ENCODE peak calls at places on chromosomes 7 and 10, in five cellular contexts. One of them, this sample, is unnamed. For H3K4me1, the result is how much of the 10 kb centered on the place peaks cover.

GRCh38 chr7:149823631-149824199 is 14.5 kb upstream of the ZNF862 start:
- DNase-seq in heart right ventricle: no peak
- DNase-seq in heart left ventricle: peak
- DNase-seq in vagina: no peak
- DNase-seq in upper lobe of right lung: peak
- DNase-seq in this sample: no peak

GRCh38 chr7:119341822-119342221 is 931.2 kb upstream of the KCND2 start:
- DNase-seq in heart right ventricle: no peak
- DNase-seq in heart left ventricle: no peak
- DNase-seq in vagina: no peak
- DNase-seq in upper lobe of right lung: no peak
- DNase-seq in this sample: no peak

GRCh38 chr7:24457215-24457549 is 116.1 kb upstream of the PALS2 start:
- DNase-seq in heart right ventricle: no peak
- DNase-seq in heart left ventricle: no peak
- DNase-seq in vagina: no peak
- DNase-seq in upper lobe of right lung: no peak
- DNase-seq in this sample: no peak

GRCh38 chr7:24368161-24368560 is 84.2 kb downstream of the NPY start:
- DNase-seq in heart right ventricle: no peak
- DNase-seq in heart left ventricle: no peak
- DNase-seq in vagina: no peak
- DNase-seq in upper lobe of right lung: no peak
- DNase-seq in this sample: no peak

GRCh38 chr10:94673614-94674321 is 9.8 kb upstream of the CYP2C18 start:
- DNase-seq in heart right ventricle: no peak
- DNase-seq in heart left ventricle: no peak
- DNase-seq in vagina: no peak
- DNase-seq in upper lobe of right lung: no peak
- DNase-seq in this sample: no peak

GRCh38 chr10:106957825-106958581 is 206.5 kb downstream of the SORCS1 start:
- DNase-seq in heart right ventricle: no peak
- DNase-seq in heart left ventricle: no peak
- DNase-seq in vagina: no peak
- DNase-seq in upper lobe of right lung: no peak
- DNase-seq in this sample: no peak

GRCh38 chr7:149855368-149856305 is 17.5 kb downstream of the ZNF862 start:
- DNase-seq in heart right ventricle: no peak
- DNase-seq in heart left ventricle: no peak
- DNase-seq in vagina: no peak
- DNase-seq in upper lobe of right lung: no peak
- DNase-seq in this sample: peak

GRCh38 chr10:96987842-96988175 is 155.7 kb downstream of the LCOR start:
- DNase-seq in heart right ventricle: no peak
- DNase-seq in heart left ventricle: no peak
- DNase-seq in vagina: no peak
- DNase-seq in upper lobe of right lung: no peak
- DNase-seq in this sample: no peak

GRCh38 chr7:66505531-66506451 is 122.9 kb upstream of the KCTD7 start:
- DNase-seq in heart right ventricle: no peak
- DNase-seq in heart left ventricle: peak
- DNase-seq in vagina: no peak
- DNase-seq in upper lobe of right lung: no peak
- DNase-seq in this sample: no peak

GRCh38 chr10:22017283-22018020 is 13.9 kb upstream of the DNAJC1 start:
- DNase-seq in heart right ventricle: no peak
- DNase-seq in heart left ventricle: no peak
- DNase-seq in vagina: no peak
- DNase-seq in upper lobe of right lung: no peak
- DNase-seq in this sample: no peak

GRCh38 chr7:54811016-54811924 is 52.3 kb upstream of the SEC61G start:
- DNase-seq in heart right ventricle: no peak
- DNase-seq in heart left ventricle: no peak
- DNase-seq in vagina: no peak
- DNase-seq in upper lobe of right lung: no peak
- DNase-seq in this sample: peak

GRCh38 chr7:43590862-43591550 is 8.1 kb downstream of the STK17A start:
- DNase-seq in heart right ventricle: no peak
- DNase-seq in heart left ventricle: no peak
- DNase-seq in vagina: no peak
- DNase-seq in upper lobe of right lung: no peak
- DNase-seq in this sample: no peak
- H3K4me1 ChIP-seq in heart right ventricle: under half
- H3K4me1 ChIP-seq in heart left ventricle: under half
- H3K4me1 ChIP-seq in vagina: under half
- H3K4me1 ChIP-seq in upper lobe of right lung: under half
- H3K4me1 ChIP-seq in this sample: under half

GRCh38 chr7:83559887-83560286 is 89.1 kb downstream of the SEMA3E start:
- DNase-seq in heart right ventricle: no peak
- DNase-seq in heart left ventricle: no peak
- DNase-seq in vagina: no peak
- DNase-seq in upper lobe of right lung: no peak
- DNase-seq in this sample: no peak

GRCh38 chr7:83562289-83562688 is 86.7 kb downstream of the SEMA3E start:
- DNase-seq in heart right ventricle: no peak
- DNase-seq in heart left ventricle: no peak
- DNase-seq in vagina: no peak
- DNase-seq in upper lobe of right lung: no peak
- DNase-seq in this sample: no peak

GRCh38 chr7:83562960-83563359 is 86.0 kb downstream of the SEMA3E start:
- DNase-seq in heart right ventricle: no peak
- DNase-seq in heart left ventricle: no peak
- DNase-seq in vagina: no peak
- DNase-seq in upper lobe of right lung: no peak
- DNase-seq in this sample: no peak
- H3K4me3 ChIP-seq in heart right ventricle: no peak
- H3K4me3 ChIP-seq in heart left ventricle: no peak
- H3K4me3 ChIP-seq in vagina: no peak
- H3K4me3 ChIP-seq in upper lobe of right lung: no peak
- H3K4me3 ChIP-seq in this sample: no peak

GRCh38 chr10:29595146-29595545 is 39.6 kb downstream of the SVIL start:
- DNase-seq in heart right ventricle: no peak
- DNase-seq in heart left ventricle: no peak
- DNase-seq in vagina: no peak
- DNase-seq in upper lobe of right lung: no peak
- DNase-seq in this sample: no peak

GRCh38 chr10:29600067-29600466 is 34.7 kb downstream of the SVIL start:
- DNase-seq in heart right ventricle: no peak
- DNase-seq in heart left ventricle: no peak
- DNase-seq in vagina: peak
- DNase-seq in upper lobe of right lung: no peak
- DNase-seq in this sample: peak

GRCh38 chr10:29598861-29599311 is 35.9 kb downstream of the SVIL start:
- DNase-seq in heart right ventricle: no peak
- DNase-seq in heart left ventricle: no peak
- DNase-seq in vagina: peak
- DNase-seq in upper lobe of right lung: no peak
- DNase-seq in this sample: no peak

GRCh38 chr10:29595636-29596225 is 39.0 kb downstream of the SVIL start:
- DNase-seq in heart right ventricle: no peak
- DNase-seq in heart left ventricle: no peak
- DNase-seq in vagina: peak
- DNase-seq in upper lobe of right lung: no peak
- DNase-seq in this sample: peak

DNA sequence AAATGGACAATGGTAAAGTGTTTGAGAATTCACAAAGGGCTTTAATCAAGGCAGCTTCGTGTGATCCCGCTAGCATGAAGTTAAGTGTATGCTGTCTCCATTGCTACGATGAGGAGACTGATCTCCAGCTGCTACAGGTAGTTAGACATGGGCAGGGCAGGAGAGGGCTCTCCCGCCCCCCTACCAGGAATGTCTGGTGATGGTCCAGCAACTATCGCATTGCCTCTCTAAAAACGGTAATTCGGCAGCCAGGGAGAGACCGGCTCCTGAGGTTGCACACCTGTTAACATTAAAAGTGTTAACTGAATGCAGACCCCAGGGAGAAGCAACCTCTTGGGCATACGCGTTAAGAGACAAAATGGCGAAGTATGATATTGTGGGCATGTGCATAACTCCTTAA is 37.9 kb downstream of the SVIL start:
- DNase-seq in heart right ventricle: no peak
- DNase-seq in heart left ventricle: no peak
- DNase-seq in vagina: peak
- DNase-seq in upper lobe of right lung: no peak
- DNase-seq in this sample: peak
- H3K4me1 ChIP-seq in heart right ventricle: half or more
- H3K4me1 ChIP-seq in heart left ventricle: half or more
- H3K4me1 ChIP-seq in vagina: half or more
- H3K4me1 ChIP-seq in upper lobe of right lung: under half
- H3K4me1 ChIP-seq in this sample: under half

DNA sequence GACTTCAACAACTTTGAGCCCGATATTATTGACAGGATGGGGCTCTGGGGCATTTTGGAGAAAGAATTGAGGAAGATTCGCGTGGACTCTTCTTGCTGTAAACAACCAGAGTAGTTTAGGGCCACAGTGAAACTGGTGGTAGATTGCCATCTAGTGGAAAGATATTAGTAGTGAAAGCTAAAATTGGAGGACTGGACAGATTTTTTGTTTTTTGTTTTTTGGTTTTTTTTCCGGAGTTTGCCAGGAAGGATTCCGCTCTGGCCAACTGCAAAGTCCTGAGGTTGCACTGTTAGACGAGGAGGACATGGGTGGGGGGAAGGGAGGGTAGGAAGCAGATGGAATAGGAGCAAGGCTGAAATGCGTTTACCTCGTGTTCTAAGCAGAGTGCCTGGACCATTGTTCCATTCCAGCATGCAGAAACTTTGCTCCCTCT is 11.7 kb downstream of the NOBOX start:
- DNase-seq in heart right ventricle: no peak
- DNase-seq in heart left ventricle: no peak
- DNase-seq in vagina: peak
- DNase-seq in upper lobe of right lung: no peak
- DNase-seq in this sample: no peak
- H3K4me3 ChIP-seq in heart right ventricle: no peak
- H3K4me3 ChIP-seq in heart left ventricle: no peak
- H3K4me3 ChIP-seq in vagina: peak
- H3K4me3 ChIP-seq in upper lobe of right lung: no peak
- H3K4me3 ChIP-seq in this sample: no peak

GRCh38 chr7:158431941-158432347 is 155.7 kb downstream of the PTPRN2 start:
- DNase-seq in heart right ventricle: peak
- DNase-seq in heart left ventricle: peak
- DNase-seq in vagina: peak
- DNase-seq in upper lobe of right lung: peak
- DNase-seq in this sample: peak
- H3K4me1 ChIP-seq in heart right ventricle: under half
- H3K4me1 ChIP-seq in heart left ventricle: under half
- H3K4me1 ChIP-seq in vagina: under half
- H3K4me1 ChIP-seq in upper lobe of right lung: under half
- H3K4me1 ChIP-seq in this sample: under half

DNA sequence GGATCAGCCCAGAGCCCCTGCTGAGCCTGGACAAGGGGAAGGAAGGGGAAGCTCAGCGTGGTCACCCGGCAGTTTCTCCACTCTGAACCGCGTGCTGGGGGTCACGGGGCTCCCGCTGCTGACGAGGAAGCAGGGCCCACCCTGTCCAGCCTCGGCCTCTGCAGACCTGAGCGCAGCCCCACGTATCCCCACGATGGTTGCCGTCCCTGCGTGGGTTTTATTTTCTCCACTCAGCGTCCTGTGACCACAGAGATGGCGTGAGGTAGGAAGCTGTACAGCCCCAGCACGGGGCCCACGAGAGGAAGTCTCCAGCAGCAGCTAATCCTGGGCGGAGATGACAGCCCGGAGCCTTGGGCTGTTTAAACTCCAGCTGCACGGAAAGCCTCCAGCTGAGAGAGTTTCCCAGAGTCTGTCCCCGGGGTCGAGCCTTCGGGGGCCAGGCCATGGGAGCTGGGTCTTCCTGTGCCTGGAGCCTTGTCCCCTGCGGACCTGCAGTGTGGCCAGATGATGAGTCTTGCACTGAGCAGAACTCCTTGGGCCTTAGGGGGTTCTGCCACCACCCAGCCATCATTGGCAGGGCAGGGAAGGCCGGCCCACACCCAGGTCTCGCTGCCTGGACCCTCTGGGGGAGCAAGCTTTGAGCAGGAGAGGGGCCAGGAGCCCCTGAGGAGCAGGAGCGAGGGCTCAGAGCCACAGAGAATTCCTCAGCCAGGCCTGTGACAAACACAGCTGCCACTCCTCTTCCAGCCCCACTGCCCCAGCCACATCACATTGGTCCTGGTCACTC is 72.8 kb upstream of the FAM20C start:
- DNase-seq in heart right ventricle: peak
- DNase-seq in heart left ventricle: peak
- DNase-seq in vagina: peak
- DNase-seq in upper lobe of right lung: peak
- DNase-seq in this sample: no peak
- H3K4me3 ChIP-seq in heart right ventricle: no peak
- H3K4me3 ChIP-seq in heart left ventricle: no peak
- H3K4me3 ChIP-seq in vagina: no peak
- H3K4me3 ChIP-seq in upper lobe of right lung: no peak
- H3K4me3 ChIP-seq in this sample: no peak